ENCODE peak calls at places on chromosome 7, in six cellular contexts. W is SK-N-SH, P is hepatocyte, G is neural progenitor cell, M is OCI-LY7, T is PC-3. N is an unnamed sample.

GRCh38 chr7:81285142-81285871 is 366.5 kb upstream of the SEMA3C start:
- DNase-seq in W (no peak), P (no peak), G (no peak), M (no peak), T (peak; percentile 75), N (peak; percentile 74)

GRCh38 chr7:30548762-30549344 is 44.2 kb upstream of the GGCT start:
- DNase-seq in W (peak; percentile 77), P (peak; percentile 87), G (peak; percentile 90), M (peak; percentile 61), T (peak; percentile 84), N (peak; percentile 83)

GRCh38 chr7:2002561-2003450 is 229.9 kb downstream of the MAD1L1 start:
- DNase-seq in W (no peak), P (no peak), G (no peak), M (no peak), T (no peak), N (no peak)

GRCh38 chr7:159113056-159113455 is 31.6 kb downstream of the VIPR2 start:
- DNase-seq in W (no peak), P (no peak), G (no peak), M (no peak), T (no peak), N (no peak)

GRCh38 chr7:147196476-147196875 is 1079.9 kb downstream of the CNTNAP2 start:
- DNase-seq in W (no peak), P (no peak), G (no peak), M (no peak), T (no peak), N (no peak)

GRCh38 chr7:129308047-129308446 is 83.2 kb downstream of the AHCYL2 start:
- DNase-seq in W (no peak), P (no peak), G (no peak), M (no peak), T (no peak), N (peak; percentile 27)

GRCh38 chr7:27181795-27182275 is 3.2 kb downstream of the HOXA11 start:
- DNase-seq in W (no peak), P (no peak), G (no peak), M (no peak), T (no peak), N (peak; percentile 53)

GRCh38 chr7:109479388-109479787 is 909.7 kb downstream of the DNAJB9 start:
- DNase-seq in W (peak; percentile 5), P (no peak), G (no peak), M (no peak), T (peak; percentile 11), N (no peak)

GRCh38 chr7:100613447-100614185 is 1.3 kb downstream of the MOSPD3 start:
- DNase-seq in W (no peak), P (no peak), G (no peak), M (no peak), T (no peak), N (no peak)

GRCh38 chr7:84216477-84216876 is 21.9 kb upstream of the SEMA3A start:
- DNase-seq in W (no peak), P (no peak), G (no peak), M (no peak), T (peak; percentile 63), N (peak; percentile 45)

GRCh38 chr7:84219310-84219709 is 24.7 kb upstream of the SEMA3A start:
- DNase-seq in W (no peak), P (no peak), G (no peak), M (no peak), T (peak; percentile 87), N (no peak)

GRCh38 chr7:84218681-84219080 is 24.1 kb upstream of the SEMA3A start:
- DNase-seq in W (no peak), P (no peak), G (no peak), M (no peak), T (peak; percentile 87), N (peak; percentile 60)
- TF ChIP-seq EZH2phosphoT487 in W (no peak), P (no peak), G (no peak), M (no peak), T (no peak), N (no peak)

GRCh38 chr7:143222782-143223181 is 945 bp downstream of the TAS2R40 start:
- DNase-seq in W (no peak), P (no peak), G (no peak), M (no peak), T (no peak), N (no peak)
- TF ChIP-seq EZH2phosphoT487 in W (no peak), P (no peak), G (no peak), M (no peak), T (no peak), N (no peak)

DNA sequence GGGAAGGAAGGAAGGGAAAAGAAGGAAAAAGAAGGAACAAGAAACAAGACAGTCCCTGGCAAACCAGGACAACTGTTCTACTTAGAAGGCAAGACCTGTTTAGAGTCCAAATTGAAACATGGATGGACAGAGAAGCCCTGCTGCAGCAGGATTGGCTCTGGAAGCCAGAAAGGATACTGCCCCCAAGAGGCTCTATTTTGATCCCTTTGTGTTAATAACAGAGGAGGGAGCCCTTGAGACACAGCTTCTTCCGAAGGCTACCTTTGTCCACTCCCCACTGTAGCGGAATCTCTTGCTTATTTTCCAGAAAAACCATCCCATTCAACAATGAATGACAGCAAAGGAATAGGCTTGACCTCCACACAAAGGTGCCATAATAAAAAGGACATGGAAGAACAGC is 120.3 kb upstream of the FOXK1 start:
- DNase-seq in W (no peak), P (no peak), G (peak; percentile 58), M (no peak), T (no peak), N (no peak)
- TF ChIP-seq EZH2phosphoT487 in W (no peak), P (no peak), G (no peak), M (no peak), T (no peak), N (no peak)

GRCh38 chr7:148335790-148336189 is 254.8 kb upstream of the C7orf33 start:
- DNase-seq in W (no peak), P (no peak), G (no peak), M (no peak), T (no peak), N (no peak)
- TF ChIP-seq EZH2phosphoT487 in W (no peak), P (no peak), G (no peak), M (no peak), T (no peak), N (no peak)